ENCODE peak calls at places on chromosomes 11 and 22, in ten cellular contexts. E, Q, M, D, F, N, Z, J, I and T are unnamed samples.

GRCh38 chr11:47177229-47177845 is 658 bp upstream of the ARFGAP2 start:
- DNase-seq in M (peak), J (peak), I (peak), Q (peak), N (peak), E (peak), D (no peak), Z (peak), F (peak), T (no peak)

GRCh38 chr22:36409067-36409466 is 21.3 kb upstream of the MYH9 start:
- DNase-seq in I (no peak), M (no peak), J (no peak), E (no peak), Q (no peak), Z (no peak), F (no peak), D (no peak), N (no peak), T (no peak)

GRCh38 chr11:44817207-44817944 is 90.6 kb downstream of the TSPAN18 start:
- DNase-seq in E (no peak), F (no peak), Z (no peak), M (no peak), D (no peak), I (no peak), N (no peak), J (no peak), Q (no peak), T (no peak)

GRCh38 chr11:122817121-122817520 is 21.2 kb upstream of the CRTAM start:
- DNase-seq in D (no peak), J (no peak), E (no peak), M (no peak), N (no peak), F (no peak), Z (no peak), I (no peak), Q (no peak), T (no peak)

GRCh38 chr11:65428578-65429068 is 6.0 kb downstream of the NEAT1 start:
- DNase-seq in I (no peak), E (no peak), M (no peak), D (no peak), Q (peak), J (no peak), F (no peak), N (no peak), Z (no peak), T (no peak)

GRCh38 chr22:29706991-29707390 is 12.8 kb upstream of the CABP7 start:
- DNase-seq in F (no peak), D (no peak), Z (no peak), N (no peak), I (no peak), M (no peak), E (no peak), J (no peak), Q (no peak), T (no peak)

GRCh38 chr11:12269104-12269441 is 108.3 kb upstream of the PARVA start:
- DNase-seq in N (no peak), E (no peak), Q (no peak), J (peak), D (no peak), F (no peak), M (no peak), I (no peak), Z (no peak), T (no peak)

GRCh38 chr11:35420371-35420770 is 1.0 kb upstream of the SLC1A2 start:
- DNase-seq in Q (no peak), I (peak), D (no peak), N (peak), J (no peak), E (no peak), Z (no peak), M (no peak), F (no peak), T (no peak)

GRCh38 chr22:17233348-17234043 is 14.3 kb upstream of the ADA2 start:
- DNase-seq in F (no peak), N (peak), Z (no peak), E (no peak), Q (no peak), J (no peak), I (peak), D (no peak), M (no peak), T (no peak)

GRCh38 chr22:30183861-30184278 is 62.7 kb downstream of the LIF start:
- DNase-seq in D (no peak), Z (peak), E (no peak), M (no peak), N (no peak), F (no peak), I (no peak), J (peak), Q (no peak), T (no peak)

GRCh38 chr11:133361689-133361994 is 170.7 kb downstream of the OPCML start:
- DNase-seq in E (no peak), D (no peak), M (no peak), Q (no peak), J (no peak), F (no peak), N (no peak), I (no peak), Z (no peak), T (no peak)

GRCh38 chr11:35419713-35420333 is 465 bp upstream of the SLC1A2 start:
- DNase-seq in N (no peak), F (no peak), Z (no peak), J (no peak), Q (no peak), I (peak), E (peak), D (no peak), M (no peak), T (no peak)

GRCh38 chr11:27447288-27447914 is 25.2 kb downstream of the LGR4 start:
- DNase-seq in J (no peak), Q (no peak), E (no peak), M (no peak), N (no peak), F (no peak), I (no peak), Z (no peak), D (no peak), T (no peak)

GRCh38 chr11:129249351-129249750 is 57.2 kb upstream of the ARHGAP32 start:
- DNase-seq in D (no peak), N (no peak), I (no peak), J (peak), Z (no peak), M (no peak), E (no peak), Q (no peak), F (peak), T (no peak)

GRCh38 chr11:76935030-76935429 is 74.3 kb downstream of the ACER3 start:
- DNase-seq in M (no peak), D (no peak), I (no peak), Q (no peak), N (no peak), F (no peak), E (no peak), Z (no peak), J (no peak), T (no peak)

GRCh38 chr22:46219650-46220049 is 30.4 kb downstream of the CDPF1 start:
- DNase-seq in N (no peak), Z (no peak), Q (peak), F (no peak), I (no peak), J (no peak), E (no peak), M (no peak), D (no peak), T (no peak)

GRCh38 chr11:11552688-11553087 is 69.1 kb downstream of the GALNT18 start:
- DNase-seq in Z (no peak), E (no peak), F (no peak), J (no peak), D (peak), N (no peak), Q (no peak), M (no peak), I (peak), T (no peak)

GRCh38 chr11:73652046-73652730 is 5.8 kb downstream of the PLEKHB1 start:
- DNase-seq in F (no peak), I (no peak), N (no peak), Q (no peak), J (no peak), M (no peak), Z (no peak), E (no peak), D (no peak), T (peak)

GRCh38 chr11:62402226-62402625 is 16.6 kb upstream of the SCGB1A1 start:
- DNase-seq in N (no peak), Z (no peak), M (peak), D (no peak), I (no peak), F (no peak), J (peak), E (no peak), Q (no peak), T (no peak)

GRCh38 chr11:116690623-116691022 is 82.2 kb downstream of the BUD13 start:
- DNase-seq in D (no peak), N (no peak), Q (peak), E (no peak), F (no peak), M (no peak), Z (no peak), J (no peak), I (no peak), T (no peak)

GRCh38 chr22:39415506-39415905 is 15.9 kb downstream of the TAB1 start:
- DNase-seq in J (no peak), Q (no peak), Z (no peak), E (no peak), M (no peak), F (no peak), D (no peak), N (no peak), I (no peak), T (no peak)

GRCh38 chr11:78940500-78941225 is 366.0 kb upstream of the NARS2 start:
- DNase-seq in E (no peak), M (no peak), I (peak), N (peak), D (no peak), J (no peak), Q (no peak), F (no peak), Z (no peak), T (no peak)

DNA sequence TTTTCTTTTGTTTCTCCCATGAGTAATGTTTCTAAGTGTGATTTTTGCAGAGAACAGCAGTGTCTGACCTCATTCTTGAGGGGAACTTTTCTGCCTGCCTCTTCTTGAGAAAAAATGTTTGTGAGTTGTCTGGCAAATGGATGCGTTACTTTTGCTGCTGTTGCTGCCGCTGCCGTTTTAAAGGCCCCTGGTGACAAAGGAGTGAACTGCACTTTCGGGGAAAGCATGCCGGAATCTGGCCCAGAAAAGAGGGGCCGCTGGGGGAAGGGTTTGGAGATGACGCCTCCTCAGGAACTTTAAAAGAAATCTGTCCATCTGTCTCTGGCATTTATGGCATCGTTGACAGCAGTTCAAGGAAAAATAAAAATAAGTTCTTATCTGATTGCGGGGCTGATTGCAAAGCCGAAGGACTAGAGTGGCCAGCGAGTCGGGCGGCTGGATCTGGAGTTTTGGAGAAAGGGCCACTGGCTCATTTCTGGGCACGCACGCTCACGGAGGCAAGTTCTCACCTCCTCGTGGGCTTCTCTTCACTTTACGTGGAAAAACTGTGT is 16.5 kb downstream of the ZBTB16 start:
- DNase-seq in F (no peak), J (peak), Z (peak), D (peak), M (peak), Q (no peak), N (peak), E (no peak), I (peak), T (peak)
- TF ChIP-seq CTCF in F (peak), J (peak), Z (peak), D (peak), M (peak), Q (peak), N (peak), E (no peak), I (peak), T (peak)

DNA sequence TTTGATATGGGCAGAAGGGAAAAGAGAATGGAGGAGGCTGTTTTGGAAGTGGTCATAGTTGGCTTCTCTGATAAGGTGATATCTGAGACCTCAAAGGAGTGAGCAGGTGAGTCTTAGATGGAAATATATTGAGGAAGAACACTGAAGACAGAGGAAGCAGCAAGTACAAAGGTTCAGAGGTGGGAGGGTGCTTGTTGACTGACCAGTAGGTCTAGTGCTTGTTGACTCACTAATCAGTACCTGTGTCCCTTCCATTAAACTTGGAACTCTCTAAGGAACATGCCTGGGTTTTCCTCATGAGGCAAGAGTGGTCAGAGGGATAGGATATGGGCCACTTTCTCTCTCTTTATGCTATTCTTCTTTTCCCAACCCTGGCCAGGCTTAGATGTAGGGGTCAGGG is 25.6 kb upstream of the GLYATL1 start:
- DNase-seq in D (no peak), N (no peak), F (no peak), J (no peak), I (no peak), Q (no peak), M (no peak), Z (no peak), E (no peak), T (no peak)
- TF ChIP-seq CTCF in D (no peak), N (no peak), F (no peak), J (no peak), I (no peak), Q (no peak), M (no peak), Z (no peak), E (no peak), T (no peak)

GRCh38 chr11:14638561-14638960 is 5.0 kb upstream of the PDE3B start:
- DNase-seq in Q (no peak), I (no peak), N (no peak), D (no peak), F (no peak), E (no peak), Z (no peak), J (no peak), M (no peak), T (no peak)

GRCh38 chr11:14636119-14636518 is 7.5 kb upstream of the PDE3B start:
- DNase-seq in Q (peak), E (no peak), M (peak), F (no peak), Z (no peak), J (no peak), D (no peak), I (no peak), N (no peak), T (no peak)

GRCh38 chr11:14637868-14638409 is 5.7 kb upstream of the PDE3B start:
- DNase-seq in Z (no peak), D (no peak), N (no peak), J (no peak), F (no peak), E (no peak), Q (no peak), M (no peak), I (no peak), T (no peak)

GRCh38 chr11:14635559-14635958 is 8.0 kb upstream of the PDE3B start:
- DNase-seq in I (no peak), F (no peak), J (no peak), N (no peak), M (no peak), Q (no peak), D (no peak), E (no peak), Z (no peak), T (no peak)

GRCh38 chr11:14634813-14635212 is 8.8 kb upstream of the PDE3B start:
- DNase-seq in F (no peak), Q (no peak), M (no peak), D (no peak), E (no peak), I (no peak), Z (no peak), N (no peak), J (peak), T (no peak)
- TF ChIP-seq CTCF in F (no peak), Q (no peak), M (no peak), D (no peak), E (no peak), I (no peak), Z (no peak), N (no peak), J (no peak), T (no peak)

GRCh38 chr11:103112364-103112763 is 3.1 kb downstream of the DYNC2H1 start:
- DNase-seq in D (no peak), F (no peak), N (no peak), Q (no peak), Z (no peak), I (no peak), M (no peak), E (no peak), J (no peak), T (no peak)

GRCh38 chr11:103111400-103111799 is 2.2 kb downstream of the DYNC2H1 start:
- DNase-seq in D (no peak), I (no peak), E (no peak), Q (no peak), N (no peak), F (no peak), J (no peak), M (no peak), Z (no peak), T (no peak)

GRCh38 chr11:103109818-103110388 is 677 bp downstream of the DYNC2H1 start:
- DNase-seq in F (no peak), E (peak), I (peak), D (no peak), Q (no peak), M (no peak), Z (no peak), J (no peak), N (no peak), T (no peak)

GRCh38 chr11:103108933-103109817 is at the start of gene DYNC2H1:
- DNase-seq in I (peak), J (peak), Z (peak), Q (peak), E (peak), M (peak), N (peak), F (peak), D (peak), T (peak)

GRCh38 chr11:103110406-103110805 is 1.2 kb downstream of the DYNC2H1 start:
- DNase-seq in I (no peak), Z (no peak), D (no peak), E (no peak), M (peak), Q (no peak), J (peak), N (no peak), F (no peak), T (no peak)
- TF ChIP-seq CTCF in I (no peak), Z (no peak), D (peak), E (no peak), M (no peak), Q (no peak), J (peak), N (no peak), F (peak), T (peak)

DNA sequence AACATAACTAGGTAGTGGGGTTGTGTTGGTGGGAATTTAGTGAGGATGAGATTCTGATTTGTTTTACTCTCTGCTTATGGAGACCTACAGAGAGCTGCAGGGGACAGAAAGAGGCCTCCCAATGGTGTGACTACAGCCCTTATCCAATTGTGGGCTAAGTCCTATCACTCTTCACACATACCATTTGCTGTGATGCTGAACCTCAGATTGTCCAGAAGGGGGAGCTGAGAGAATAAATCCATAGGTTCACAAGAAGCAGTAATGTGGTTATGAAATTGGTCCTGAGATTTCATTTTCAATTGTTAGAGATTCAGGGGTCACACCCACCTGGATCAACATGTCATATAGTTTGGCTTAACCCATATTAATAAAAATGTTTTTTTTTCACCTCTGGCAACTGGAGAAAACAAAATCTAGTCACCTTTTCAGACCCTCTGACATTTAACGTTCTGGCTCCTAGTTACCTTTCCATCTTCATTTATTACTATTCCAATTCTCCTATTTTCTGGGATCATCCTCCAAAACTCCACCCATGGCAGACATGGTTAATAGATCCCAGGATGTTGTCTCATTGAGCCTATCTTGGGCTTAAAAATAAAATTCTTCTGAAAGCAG is 53.3 kb upstream of the PTPN5 start:
- DNase-seq in N (peak), I (no peak), D (no peak), Z (peak), E (peak), Q (peak), F (no peak), M (no peak), J (peak), T (no peak)
- TF ChIP-seq CTCF in N (peak), I (peak), D (peak), Z (peak), E (peak), Q (peak), F (peak), M (peak), J (peak), T (peak)

GRCh38 chr11:19982761-19983495 is 177.3 kb downstream of the DBX1 start:
- DNase-seq in F (no peak), I (no peak), J (peak), D (no peak), Z (no peak), M (no peak), Q (no peak), N (no peak), E (no peak), T (no peak)

GRCh38 chr11:19987243-19987870 is 172.9 kb downstream of the DBX1 start:
- DNase-seq in F (no peak), N (no peak), Z (no peak), Q (no peak), D (no peak), J (peak), I (no peak), E (no peak), M (no peak), T (no peak)

GRCh38 chr11:19984048-19984742 is 176.1 kb downstream of the DBX1 start:
- DNase-seq in Z (no peak), M (peak), D (no peak), N (no peak), Q (peak), I (no peak), E (no peak), F (no peak), J (no peak), T (no peak)

GRCh38 chr11:19988598-19988997 is 171.7 kb downstream of the DBX1 start:
- DNase-seq in N (peak), M (no peak), I (peak), F (peak), D (no peak), Q (no peak), J (peak), E (no peak), Z (no peak), T (no peak)

GRCh38 chr11:19985106-19985505 is 175.2 kb downstream of the DBX1 start:
- DNase-seq in Z (no peak), F (no peak), I (no peak), J (peak), E (no peak), M (no peak), D (no peak), Q (no peak), N (no peak), T (no peak)
- TF ChIP-seq CTCF in Z (no peak), F (no peak), I (no peak), J (no peak), E (no peak), M (no peak), D (no peak), Q (no peak), N (no peak), T (no peak)

GRCh38 chr11:22472306-22472705 is 134.1 kb downstream of the SLC17A6 start:
- DNase-seq in E (no peak), Z (no peak), N (peak), J (no peak), M (no peak), Q (no peak), I (peak), D (no peak), F (no peak), T (no peak)
- TF ChIP-seq CTCF in E (no peak), Z (no peak), N (peak), J (no peak), M (no peak), Q (no peak), I (peak), D (no peak), F (peak), T (no peak)

GRCh38 chr11:67468835-67469811 is at the start of gene TMEM134:
- DNase-seq in J (peak), I (peak), M (peak), F (peak), E (peak), Z (peak), N (peak), D (peak), Q (peak), T (peak)
- TF ChIP-seq CTCF in J (peak), I (peak), M (peak), F (peak), E (peak), Z (peak), N (peak), D (peak), Q (peak), T (peak)

GRCh38 chr11:126653040-126653439 is 297.6 kb downstream of the ST3GAL4 start:
- DNase-seq in D (no peak), J (no peak), Z (no peak), I (no peak), F (no peak), N (no peak), E (no peak), Q (no peak), M (no peak), T (no peak)
- TF ChIP-seq CTCF in D (no peak), J (no peak), Z (no peak), I (no peak), F (no peak), N (no peak), E (no peak), Q (no peak), M (no peak), T (no peak)

GRCh38 chr22:27682438-27682837 is 119.1 kb downstream of the MN1 start:
- DNase-seq in Q (no peak), Z (peak), M (no peak), J (no peak), F (no peak), I (peak), N (peak), E (no peak), D (no peak), T (peak)
- TF ChIP-seq CTCF in Q (no peak), Z (peak), M (no peak), J (peak), F (peak), I (peak), N (peak), E (no peak), D (peak), T (peak)